ENCODE peak calls at places on chromosomes 4 and X, in ten cellular contexts. G is stimulated activated CD4-positive, alpha-beta T cell treated with anti-CD3 and anti-CD28 coated beads, Interleukin-15, amount 100 ng/mL, for 1 hour; H is T-helper 17 cell; N is transverse colon; D is neural progenitor cell; P is NCI-H2029; Y is NCI-H2081; V is endodermal cell; J is activated T-cell treated with anti-CD3 and anti-CD28 coated beads, Interleukin-2, amount 50 U/mL, for 1 hour; L is AG08396. O is an unnamed sample.

GRCh38 chrX:118751950-118752783 is 24.8 kb downstream of the IL13RA1 start:
- DNase-seq in G (no peak), H (no peak), N (no peak), D (no peak), P (no peak), Y (no peak), V (no peak), J (no peak), L (no peak), O (no peak)

GRCh38 chr4:13599159-13599558 is 28.4 kb downstream of the BOD1L1 start:
- DNase-seq in G (no peak), H (no peak), N (no peak), D (peak), P (no peak), Y (no peak), V (peak), J (no peak), L (peak), O (no peak)

GRCh38 chr4:98210293-98210692 is 50.9 kb upstream of the RAP1GDS1 start:
- DNase-seq in G (no peak), H (no peak), N (no peak), D (no peak), P (no peak), Y (no peak), V (no peak), J (no peak), L (no peak), O (no peak)

GRCh38 chrX:93673056-93673868 is at the start of gene NAP1L3:
- DNase-seq in G (peak), H (peak), N (peak), D (peak), P (no peak), Y (peak), V (peak), J (peak), L (peak), O (peak)

GRCh38 chr4:52932586-52933482 is 70.7 kb downstream of the RASL11B start:
- DNase-seq in G (no peak), H (no peak), N (no peak), D (no peak), P (no peak), Y (no peak), V (no peak), J (no peak), L (no peak), O (no peak)

GRCh38 chr4:189200346-189200745 is 740.3 kb upstream of the FRG1 start:
- DNase-seq in G (no peak), H (no peak), N (no peak), D (no peak), P (no peak), Y (no peak), V (no peak), J (no peak), L (no peak), O (no peak)

GRCh38 chr4:8910100-8910821 is 38.6 kb upstream of the HMX1 start:
- DNase-seq in G (no peak), H (no peak), N (peak), D (no peak), P (no peak), Y (no peak), V (peak), J (no peak), L (no peak), O (no peak)

GRCh38 chr4:56745082-56745481 is 64.0 kb upstream of the HOPX start:
- DNase-seq in G (no peak), H (no peak), N (peak), D (no peak), P (no peak), Y (no peak), V (no peak), J (no peak), L (peak), O (no peak)

GRCh38 chrX:16788477-16788876 is 2.2 kb downstream of the TXLNG start:
- DNase-seq in G (no peak), H (no peak), N (no peak), D (no peak), P (no peak), Y (no peak), V (peak), J (no peak), L (no peak), O (no peak)

GRCh38 chr4:143377635-143378099 is 41.0 kb downstream of the GAB1 start:
- DNase-seq in G (no peak), H (no peak), N (no peak), D (no peak), P (no peak), Y (no peak), V (no peak), J (no peak), L (no peak), O (no peak)

GRCh38 chr4:119087121-119087520 is 48.5 kb upstream of the MYOZ2 start:
- DNase-seq in G (no peak), H (no peak), N (no peak), D (no peak), P (no peak), Y (no peak), V (no peak), J (no peak), L (no peak), O (no peak)

GRCh38 chr4:146329042-146329716 is 114.8 kb downstream of the REELD1 start:
- DNase-seq in G (no peak), H (no peak), N (no peak), D (no peak), P (no peak), Y (no peak), V (no peak), J (no peak), L (no peak), O (no peak)

GRCh38 chr4:158934996-158935669 is 166.3 kb downstream of the FNIP2 start:
- DNase-seq in G (no peak), H (no peak), N (no peak), D (peak), P (no peak), Y (no peak), V (no peak), J (no peak), L (no peak), O (no peak)

GRCh38 chr4:140926672-140927071 is 170.5 kb upstream of the TBC1D9 start:
- DNase-seq in G (no peak), H (no peak), N (no peak), D (no peak), P (no peak), Y (no peak), V (no peak), J (no peak), L (no peak), O (no peak)

GRCh38 chr4:24473309-24473721 is 111.0 kb downstream of the DHX15 start:
- DNase-seq in G (no peak), H (no peak), N (peak), D (peak), P (no peak), Y (no peak), V (peak), J (no peak), L (peak), O (no peak)

GRCh38 chr4:8238515-8239053 is 31.0 kb upstream of the HTRA3 start:
- DNase-seq in G (no peak), H (no peak), N (peak), D (peak), P (no peak), Y (no peak), V (peak), J (no peak), L (peak), O (no peak)

GRCh38 chrX:14801136-14801535 is 71.7 kb downstream of the FANCB start:
- DNase-seq in G (no peak), H (no peak), N (no peak), D (no peak), P (no peak), Y (no peak), V (no peak), J (no peak), L (peak), O (no peak)

GRCh38 chrX:37331546-37331945 is 17.6 kb upstream of the PRRG1 start:
- DNase-seq in G (no peak), H (no peak), N (no peak), D (no peak), P (no peak), Y (no peak), V (no peak), J (no peak), L (no peak), O (no peak)

GRCh38 chr4:80184053-80184790 is 13.1 kb upstream of the PRDM8 start:
- DNase-seq in G (peak), H (peak), N (peak), D (peak), P (no peak), Y (peak), V (peak), J (peak), L (peak), O (peak)

GRCh38 chr4:818106-818921 is 7.6 kb downstream of the CPLX1 start:
- DNase-seq in G (no peak), H (no peak), N (no peak), D (no peak), P (no peak), Y (no peak), V (peak), J (no peak), L (no peak), O (no peak)

GRCh38 chr4:143399113-143399949 is 62.7 kb downstream of the GAB1 start:
- DNase-seq in G (no peak), H (no peak), N (no peak), D (peak), P (peak), Y (peak), V (no peak), J (no peak), L (no peak), O (no peak)

GRCh38 chrX:16479206-16479869 is 170.6 kb upstream of the S100G start:
- DNase-seq in G (no peak), H (no peak), N (no peak), D (no peak), P (no peak), Y (no peak), V (no peak), J (no peak), L (peak), O (no peak)

O was measured in activated CD4-positive, CD25-positive, alpha-beta regulatory T cell treated with anti-CD3 and anti-CD28 coated beads, Interleukin-2, amount 50 U/mL, for 72 hours.